ENCODE peak calls at places on chromosomes 12 and 14, in six cellular contexts. Z is ovary, V is sigmoid colon, B is HepG2, C is suprapubic skin, U is esophagus muscularis mucosa. H is an unnamed sample.

GRCh38 chr12:2384533-2385328 is 331.9 kb downstream of the CACNA1C start:
- DNase-seq in C (peak; percentile 25), B (no peak), V (no peak), Z (no peak), U (no peak), H (no peak)

GRCh38 chr12:49683604-49684309 is 23.4 kb downstream of the FMNL3 start:
- DNase-seq in Z (no peak), U (no peak), C (no peak), V (no peak), B (no peak), H (no peak)

GRCh38 chr12:120936197-120936596 is 32.0 kb upstream of the SPPL3 start:
- DNase-seq in U (no peak), C (no peak), B (no peak), Z (no peak), V (no peak), H (no peak)

GRCh38 chr12:93203361-93203760 is 174.4 kb upstream of the NUDT4 start:
- DNase-seq in C (no peak), U (no peak), V (no peak), Z (no peak), B (no peak), H (no peak)

GRCh38 chr12:89872922-89873630 is 164.4 kb upstream of the ATP2B1 start:
- DNase-seq in B (no peak), V (no peak), Z (no peak), C (no peak), U (no peak), H (no peak)

GRCh38 chr12:131916306-131917138 is 12.6 kb upstream of the PUS1 start:
- DNase-seq in Z (peak; percentile 24), B (no peak), U (no peak), V (no peak), C (no peak), H (no peak)

GRCh38 chr12:104986022-104986941 is at the start of gene NOPCHAP1:
- DNase-seq in B (peak; percentile 81), V (peak; percentile 95), Z (peak; percentile 93), C (peak; percentile 95), U (peak; percentile 98), H (peak; percentile 95)

GRCh38 chr14:73757876-73758391 is 43.8 kb upstream of the PNMA1 start:
- DNase-seq in B (no peak), C (no peak), Z (no peak), V (peak; percentile 70), U (no peak), H (no peak)

GRCh38 chr12:119940881-119941280 is 48.2 kb upstream of the BICDL1 start:
- DNase-seq in Z (no peak), V (no peak), C (no peak), U (no peak), B (peak; percentile 89), H (no peak)

GRCh38 chr12:62164036-62164435 is 96.2 kb upstream of the USP15 start:
- DNase-seq in U (no peak), C (no peak), V (no peak), B (no peak), Z (no peak), H (no peak)

GRCh38 chr14:99682809-99683618 is 1.1 kb upstream of the CYP46A1 start:
- DNase-seq in V (peak; percentile 90), B (peak; percentile 49), C (peak; percentile 87), Z (peak; percentile 84), U (peak; percentile 95), H (peak; percentile 81)

GRCh38 chr12:98373019-98373554 is 142.3 kb upstream of the TMPO start:
- DNase-seq in C (no peak), V (no peak), Z (no peak), U (no peak), B (peak; percentile 30), H (no peak)

GRCh38 chr14:95294320-95294719 is 25.4 kb downstream of the CLMN start:
- DNase-seq in V (no peak), Z (no peak), U (no peak), B (no peak), C (no peak), H (no peak)

GRCh38 chr14:101790232-101790631 is 28.7 kb downstream of the PPP2R5C start:
- DNase-seq in B (no peak), C (no peak), Z (no peak), U (no peak), V (no peak), H (no peak)

GRCh38 chr14:65074449-65075155 is 27.7 kb downstream of the MAX start:
- DNase-seq in B (no peak), V (no peak), Z (no peak), C (no peak), U (no peak), H (no peak)

GRCh38 chr12:51820721-51821422 is 27.6 kb downstream of the FIGNL2 start:
- DNase-seq in V (no peak), B (no peak), Z (peak; percentile 23), C (no peak), U (no peak), H (peak; percentile 51)

GRCh38 chr14:58878740-58879139 is 241.0 kb downstream of the DACT1 start:
- DNase-seq in Z (no peak), C (no peak), V (no peak), U (no peak), B (no peak), H (no peak)

GRCh38 chr14:23306113-23306411 is 571 bp upstream of the BCL2L2 start:
- DNase-seq in B (no peak), C (no peak), U (no peak), Z (no peak), V (no peak), H (no peak)

GRCh38 chr12:2248901-2249381 is 196.2 kb downstream of the CACNA1C start:
- DNase-seq in U (no peak), B (no peak), C (no peak), Z (no peak), V (no peak), H (no peak)

GRCh38 chr14:98688446-98688845 is 583.6 kb downstream of the BCL11B start:
- DNase-seq in C (no peak), B (no peak), V (no peak), Z (no peak), U (peak; percentile 72), H (no peak)

GRCh38 chr12:52442600-52443061 is 8.5 kb upstream of the KRT75 start:
- DNase-seq in U (peak; percentile 86), C (no peak), Z (no peak), B (no peak), V (no peak), H (no peak)

GRCh38 chr14:71623939-71624338 is 308.3 kb upstream of the RGS6 start:
- DNase-seq in C (no peak), B (peak; percentile 17), U (no peak), V (no peak), Z (no peak), H (no peak)

GRCh38 chr12:69066420-69067373 is 133.7 kb upstream of the CPM start:
- DNase-seq in U (no peak), V (no peak), B (no peak), C (no peak), Z (no peak), H (no peak)

GRCh38 chr12:132986885-132987225 is 688 bp downstream of the ZNF26 start:
- DNase-seq in C (no peak), B (peak; percentile 3), U (no peak), Z (no peak), V (no peak), H (no peak)

DNA sequence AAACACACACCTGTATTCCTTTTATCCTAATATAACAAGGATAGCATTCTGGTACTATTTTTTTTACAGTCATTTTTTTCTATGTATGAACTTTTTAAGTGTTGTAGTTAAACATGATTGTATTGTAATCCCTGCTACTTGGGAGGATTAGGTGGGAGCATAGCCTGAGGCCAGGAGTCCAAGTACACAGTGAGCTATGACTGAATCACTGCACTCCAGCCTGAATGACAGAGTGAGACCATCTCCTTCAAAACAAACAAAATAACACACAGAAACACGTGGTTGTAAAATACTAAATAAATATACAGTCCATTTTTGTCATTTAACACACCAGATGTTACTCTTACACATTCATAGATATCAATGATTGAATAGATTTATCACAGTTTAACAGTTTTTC is 56.9 kb downstream of the MAP4K5 start:
- DNase-seq in Z (no peak), B (peak; percentile 52), C (no peak), U (no peak), V (no peak), H (no peak)
- H3K9me3 ChIP-seq in Z (no peaks in the 10 kb centered on the region), B (peaks cover 10% of the 10 kb centered on the region), C (no peaks in the 10 kb centered on the region), U (no peaks in the 10 kb centered on the region), V (peaks cover 4% of the 10 kb centered on the region), H (peaks cover 14% of the 10 kb centered on the region)

DNA sequence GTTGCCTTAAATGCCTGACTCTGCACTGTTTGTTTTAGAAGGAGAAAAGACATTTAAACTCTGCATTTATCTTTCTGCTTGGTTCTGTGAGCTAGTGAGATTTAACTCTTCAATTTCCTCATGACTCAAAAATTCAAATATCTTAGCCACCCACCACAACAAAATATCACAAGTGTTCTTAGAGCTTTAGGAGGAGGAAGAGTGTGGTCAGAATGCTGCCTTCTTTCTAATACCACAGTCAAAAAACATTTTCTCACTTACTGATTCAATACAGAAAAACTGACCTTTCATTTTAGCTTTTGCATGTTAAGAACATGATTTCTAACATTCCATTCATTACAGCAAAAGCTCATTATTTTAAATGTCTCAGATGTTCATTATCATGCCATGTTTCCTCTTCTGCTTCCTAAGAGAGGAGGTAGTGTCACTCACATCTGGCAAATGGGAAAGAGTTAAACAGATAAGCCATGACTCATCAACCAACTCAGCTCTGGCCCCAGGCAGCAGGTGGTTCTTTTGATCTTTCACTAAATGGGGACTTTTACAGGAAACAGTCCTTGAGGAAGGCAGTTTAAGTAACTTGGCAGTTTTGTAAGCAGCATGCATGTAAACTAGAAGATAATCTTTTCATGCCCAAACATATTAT is 56.4 kb upstream of the RNU6-8 start:
- DNase-seq in C (no peak), Z (no peak), U (no peak), V (no peak), B (peak; percentile 77), H (no peak)
- TF ChIP-seq EP300 in C (no peak), Z (no peak), U (no peak), V (no peak), B (no peak), H (no peak)

GRCh38 chr14:105856676-105857222 is 330.4 kb downstream of the TMEM121 start:
- DNase-seq in V (peak; percentile 50), C (no peak), B (no peak), Z (peak; percentile 8), U (no peak), H (peak; percentile 4)
- H3K9me3 ChIP-seq in V (no peaks in the 10 kb centered on the region), C (no peaks in the 10 kb centered on the region), B (no peaks in the 10 kb centered on the region), Z (no peaks in the 10 kb centered on the region), U (no peaks in the 10 kb centered on the region), H (no peaks in the 10 kb centered on the region)

DNA sequence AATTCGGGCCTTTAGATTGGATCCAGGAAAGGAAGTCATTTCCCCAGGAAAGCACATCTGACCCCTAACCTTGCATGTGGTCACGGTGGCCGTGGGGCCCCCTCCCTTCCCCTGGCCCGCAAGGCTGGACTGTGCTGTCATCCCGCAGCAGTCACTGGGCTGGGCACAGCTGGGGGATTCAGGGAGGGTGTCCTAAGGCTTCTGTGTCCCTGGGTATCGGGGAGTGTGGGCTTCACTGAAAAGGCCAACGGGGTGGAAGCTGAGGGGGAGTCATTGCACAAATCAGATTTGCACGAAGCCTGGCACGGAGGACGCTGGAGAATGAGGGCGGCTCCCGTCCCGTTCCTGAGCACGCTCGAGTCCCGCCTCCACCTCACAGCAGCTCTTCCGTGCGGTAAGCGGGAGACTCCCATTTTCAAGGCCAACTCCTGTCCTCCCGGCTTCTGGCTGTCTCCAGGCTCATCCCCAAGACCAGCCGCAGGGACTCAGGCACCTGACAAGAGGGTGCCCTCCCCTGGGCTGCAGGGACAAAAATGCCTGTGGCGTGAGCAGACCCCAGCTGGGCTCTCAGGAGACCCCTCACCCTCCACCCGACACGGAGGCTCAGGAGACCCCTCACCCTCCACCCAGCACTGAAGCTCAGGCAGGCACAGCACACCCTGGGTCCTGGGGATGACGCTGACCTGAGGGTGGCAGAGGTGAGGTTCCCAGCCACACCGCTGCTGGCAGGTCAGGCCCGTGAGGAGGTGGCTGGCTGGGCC is 9.5 kb downstream of the XRCC3 start:
- DNase-seq in C (peak; percentile 53), B (no peak), V (no peak), U (no peak), Z (peak; percentile 62), H (no peak)
- TF ChIP-seq EP300 in C (no peak), B (no peak), V (no peak), U (no peak), Z (no peak), H (no peak)

H was measured in transverse colon.